ENCODE peak calls at places on chromosomes 13 and 19, in four cellular contexts. Q is B cell, M is T-helper 17 cell, H is NCI-H774. G is an unnamed sample.

GRCh38 chr19:1027953-1028902 is 1.8 kb downstream of the CNN2 start:
- DNase-seq in Q (peak), M (peak), H (peak), G (peak)

GRCh38 chr19:45947926-45948325 is 25.7 kb downstream of the NOVA2 start:
- DNase-seq in M (no peak), H (no peak), Q (no peak), G (peak)

GRCh38 chr13:113762538-113762937 is 3.5 kb downstream of the TMEM255B start:
- DNase-seq in H (no peak), Q (no peak), M (no peak), G (no peak)

GRCh38 chr19:37594982-37595382 is 306 bp downstream of the ZNF540 start:
- DNase-seq in Q (peak), M (peak), H (no peak), G (no peak)

GRCh38 chr13:38883783-38884182 is 106.8 kb downstream of the STOML3 start:
- DNase-seq in M (no peak), Q (no peak), H (no peak), G (peak)

GRCh38 chr13:72820898-72821279 is 39.0 kb downstream of the PIBF1 start:
- DNase-seq in Q (no peak), H (no peak), M (no peak), G (no peak)

GRCh38 chr19:41420101-41420880 is 6.9 kb downstream of the B3GNT8 start:
- DNase-seq in Q (no peak), H (no peak), M (no peak), G (no peak)

GRCh38 chr19:5719274-5719960 is 529 bp downstream of the LONP1 start:
- DNase-seq in M (peak), H (no peak), Q (no peak), G (peak)

GRCh38 chr13:20430296-20430695 is 95.4 kb downstream of the CRYL1 start:
- DNase-seq in Q (no peak), H (no peak), M (no peak), G (no peak)

GRCh38 chr13:43783820-43784219 is 3.0 kb downstream of the ENOX1 start:
- DNase-seq in M (no peak), H (peak), Q (no peak), G (no peak)

GRCh38 chr13:37058801-37059135 is 720 bp downstream of the SUPT20H start:
- DNase-seq in Q (no peak), H (no peak), M (no peak), G (no peak)

GRCh38 chr13:45198924-45199323 is 1.9 kb downstream of the KCTD4 start:
- DNase-seq in Q (no peak), M (no peak), H (no peak), G (no peak)

GRCh38 chr19:7647156-7647555 is 10.2 kb downstream of the STXBP2 start:
- DNase-seq in H (no peak), M (no peak), Q (no peak), G (no peak)

GRCh38 chr13:100944791-100945345 is 270.3 kb upstream of the TMTC4 start:
- DNase-seq in Q (no peak), M (no peak), H (no peak), G (no peak)

GRCh38 chr13:66992183-66992582 is 238.0 kb downstream of the PCDH9 start:
- DNase-seq in H (no peak), Q (no peak), M (no peak), G (peak)

GRCh38 chr13:91360246-91360751 is 12.8 kb downstream of the MIR17HG start:
- DNase-seq in H (no peak), M (no peak), Q (no peak), G (no peak)

GRCh38 chr19:18373892-18374629 is 11.9 kb upstream of the GDF15 start:
- DNase-seq in H (peak), Q (peak), M (no peak), G (peak)

GRCh38 chr13:37476874-37477273 is 121.7 kb downstream of the POSTN start:
- DNase-seq in M (no peak), H (no peak), Q (no peak), G (peak)

GRCh38 chr19:18428837-18429674 is 8.9 kb downstream of the ISYNA1 start:
- DNase-seq in Q (peak), M (peak), H (peak), G (peak)

GRCh38 chr13:23748591-23748990 is 140.6 kb downstream of the MIPEP start:
- DNase-seq in Q (no peak), M (no peak), H (no peak), G (no peak)

GRCh38 chr19:35031072-35031881 is 1.0 kb downstream of the SCN1B start:
- DNase-seq in Q (no peak), M (no peak), H (no peak), G (peak)

GRCh38 chr19:51339313-51339686 is 2.6 kb downstream of the VSIG10L start:
- DNase-seq in M (no peak), H (no peak), Q (no peak), G (no peak)

GRCh38 chr13:19605161-19605955 is 28.1 kb upstream of the MPHOSPH8 start:
- DNase-seq in Q (no peak), M (no peak), H (no peak), G (peak)

G was measured in astrocyte of the hippocampus.